ENCODE peak calls at places on chromosomes 1 and 21, in nine cellular contexts. One of them, this sample, is unnamed.

GRCh38 chr1:41385398-41386189 is 24.4 kb downstream of the FOXO6 start:
- DNase-seq in dorsolateral prefrontal cortex: no peak
- DNase-seq in endothelial cell: no peak
- DNase-seq in left ventricle myocardium inferior: no peak
- DNase-seq in breast epithelium: no peak
- DNase-seq in cardiac fibroblast: no peak
- DNase-seq in uterus: no peak
- DNase-seq in cardiac muscle cell: no peak
- DNase-seq in Calu3: no peak
- DNase-seq in this sample: no peak

GRCh38 chr1:82783025-82783424 is 982.3 kb downstream of the ADGRL2 start:
- DNase-seq in endothelial cell: no peak
- DNase-seq in dorsolateral prefrontal cortex: no peak
- DNase-seq in cardiac fibroblast: no peak
- DNase-seq in cardiac muscle cell: peak
- DNase-seq in Calu3: no peak
- DNase-seq in uterus: no peak
- DNase-seq in breast epithelium: no peak
- DNase-seq in left ventricle myocardium inferior: no peak
- DNase-seq in this sample: no peak

GRCh38 chr1:178011101-178011828 is 41.4 kb upstream of the SEC16B start:
- DNase-seq in dorsolateral prefrontal cortex: no peak
- DNase-seq in breast epithelium: no peak
- DNase-seq in cardiac muscle cell: peak
- DNase-seq in Calu3: no peak
- DNase-seq in left ventricle myocardium inferior: no peak
- DNase-seq in endothelial cell: no peak
- DNase-seq in cardiac fibroblast: no peak
- DNase-seq in uterus: no peak
- DNase-seq in this sample: no peak

GRCh38 chr1:88983791-88984552 is 8.5 kb downstream of the KYAT3 start:
- DNase-seq in cardiac muscle cell: peak
- DNase-seq in breast epithelium: no peak
- DNase-seq in uterus: no peak
- DNase-seq in left ventricle myocardium inferior: no peak
- DNase-seq in dorsolateral prefrontal cortex: no peak
- DNase-seq in Calu3: no peak
- DNase-seq in cardiac fibroblast: peak
- DNase-seq in endothelial cell: no peak
- DNase-seq in this sample: no peak

GRCh38 chr1:44714944-44715571 is 15.9 kb downstream of the RNU5D-1 start:
- DNase-seq in uterus: peak
- DNase-seq in left ventricle myocardium inferior: peak
- DNase-seq in Calu3: peak
- DNase-seq in endothelial cell: peak
- DNase-seq in cardiac muscle cell: peak
- DNase-seq in dorsolateral prefrontal cortex: peak
- DNase-seq in breast epithelium: peak
- DNase-seq in cardiac fibroblast: peak
- DNase-seq in this sample: peak

GRCh38 chr1:11629184-11629583 is 25.0 kb downstream of the FBXO2 start:
- DNase-seq in Calu3: no peak
- DNase-seq in dorsolateral prefrontal cortex: no peak
- DNase-seq in endothelial cell: no peak
- DNase-seq in cardiac fibroblast: no peak
- DNase-seq in breast epithelium: no peak
- DNase-seq in left ventricle myocardium inferior: no peak
- DNase-seq in cardiac muscle cell: no peak
- DNase-seq in uterus: no peak
- DNase-seq in this sample: no peak

GRCh38 chr1:41713141-41713540 is 205.6 kb downstream of the HIVEP3 start:
- DNase-seq in Calu3: no peak
- DNase-seq in left ventricle myocardium inferior: no peak
- DNase-seq in breast epithelium: no peak
- DNase-seq in cardiac muscle cell: no peak
- DNase-seq in uterus: no peak
- DNase-seq in endothelial cell: no peak
- DNase-seq in dorsolateral prefrontal cortex: no peak
- DNase-seq in cardiac fibroblast: no peak
- DNase-seq in this sample: no peak

GRCh38 chr1:230105245-230105753 is 38.3 kb downstream of the GALNT2 start:
- DNase-seq in Calu3: no peak
- DNase-seq in cardiac fibroblast: no peak
- DNase-seq in uterus: no peak
- DNase-seq in cardiac muscle cell: no peak
- DNase-seq in left ventricle myocardium inferior: no peak
- DNase-seq in dorsolateral prefrontal cortex: no peak
- DNase-seq in breast epithelium: no peak
- DNase-seq in endothelial cell: no peak
- DNase-seq in this sample: no peak

GRCh38 chr1:158203693-158204457 is 23.2 kb downstream of the CD1D start:
- DNase-seq in endothelial cell: peak
- DNase-seq in Calu3: peak
- DNase-seq in dorsolateral prefrontal cortex: no peak
- DNase-seq in cardiac muscle cell: peak
- DNase-seq in cardiac fibroblast: peak
- DNase-seq in breast epithelium: no peak
- DNase-seq in left ventricle myocardium inferior: no peak
- DNase-seq in uterus: no peak
- DNase-seq in this sample: no peak

GRCh38 chr1:176801553-176802020 is 338.6 kb downstream of the PAPPA2 start:
- DNase-seq in endothelial cell: no peak
- DNase-seq in cardiac fibroblast: no peak
- DNase-seq in Calu3: no peak
- DNase-seq in dorsolateral prefrontal cortex: no peak
- DNase-seq in uterus: peak
- DNase-seq in cardiac muscle cell: no peak
- DNase-seq in left ventricle myocardium inferior: no peak
- DNase-seq in breast epithelium: no peak
- DNase-seq in this sample: no peak

GRCh38 chr1:21241761-21242581 is 48.3 kb downstream of the ECE1 start:
- DNase-seq in endothelial cell: no peak
- DNase-seq in cardiac fibroblast: no peak
- DNase-seq in breast epithelium: no peak
- DNase-seq in dorsolateral prefrontal cortex: no peak
- DNase-seq in Calu3: no peak
- DNase-seq in uterus: no peak
- DNase-seq in cardiac muscle cell: no peak
- DNase-seq in left ventricle myocardium inferior: no peak
- DNase-seq in this sample: no peak

GRCh38 chr1:203459671-203460201 is 15.9 kb upstream of the PRELP start:
- DNase-seq in left ventricle myocardium inferior: no peak
- DNase-seq in endothelial cell: no peak
- DNase-seq in breast epithelium: no peak
- DNase-seq in cardiac muscle cell: no peak
- DNase-seq in cardiac fibroblast: no peak
- DNase-seq in Calu3: no peak
- DNase-seq in uterus: no peak
- DNase-seq in dorsolateral prefrontal cortex: no peak
- DNase-seq in this sample: no peak

GRCh38 chr1:185074307-185074706 is 28.9 kb downstream of the RNF2 start:
- DNase-seq in endothelial cell: no peak
- DNase-seq in uterus: no peak
- DNase-seq in cardiac fibroblast: no peak
- DNase-seq in dorsolateral prefrontal cortex: no peak
- DNase-seq in breast epithelium: no peak
- DNase-seq in left ventricle myocardium inferior: no peak
- DNase-seq in cardiac muscle cell: peak
- DNase-seq in Calu3: no peak
- DNase-seq in this sample: no peak

GRCh38 chr21:46126321-46127238 is 28.7 kb downstream of the COL6A2 start:
- DNase-seq in cardiac muscle cell: no peak
- DNase-seq in cardiac fibroblast: no peak
- DNase-seq in uterus: peak
- DNase-seq in endothelial cell: peak
- DNase-seq in left ventricle myocardium inferior: no peak
- DNase-seq in Calu3: no peak
- DNase-seq in dorsolateral prefrontal cortex: peak
- DNase-seq in breast epithelium: peak
- DNase-seq in this sample: peak

GRCh38 chr1:19220991-19221390 is 10.9 kb upstream of the UBR4 start:
- DNase-seq in dorsolateral prefrontal cortex: no peak
- DNase-seq in left ventricle myocardium inferior: peak
- DNase-seq in cardiac fibroblast: peak
- DNase-seq in breast epithelium: no peak
- DNase-seq in cardiac muscle cell: peak
- DNase-seq in endothelial cell: no peak
- DNase-seq in Calu3: no peak
- DNase-seq in uterus: no peak
- DNase-seq in this sample: no peak

GRCh38 chr1:212762839-212763238 is 28.7 kb downstream of the NSL1 start:
- DNase-seq in dorsolateral prefrontal cortex: no peak
- DNase-seq in left ventricle myocardium inferior: no peak
- DNase-seq in breast epithelium: no peak
- DNase-seq in cardiac fibroblast: no peak
- DNase-seq in uterus: no peak
- DNase-seq in Calu3: no peak
- DNase-seq in endothelial cell: no peak
- DNase-seq in cardiac muscle cell: no peak
- DNase-seq in this sample: no peak

GRCh38 chr1:212759683-212760082 is 31.9 kb downstream of the NSL1 start:
- DNase-seq in Calu3: no peak
- DNase-seq in dorsolateral prefrontal cortex: no peak
- DNase-seq in cardiac fibroblast: no peak
- DNase-seq in endothelial cell: no peak
- DNase-seq in cardiac muscle cell: no peak
- DNase-seq in uterus: no peak
- DNase-seq in breast epithelium: no peak
- DNase-seq in left ventricle myocardium inferior: no peak
- DNase-seq in this sample: no peak

GRCh38 chr1:212754715-212755114 is 36.9 kb downstream of the NSL1 start:
- DNase-seq in dorsolateral prefrontal cortex: no peak
- DNase-seq in breast epithelium: no peak
- DNase-seq in left ventricle myocardium inferior: no peak
- DNase-seq in cardiac muscle cell: peak
- DNase-seq in cardiac fibroblast: peak
- DNase-seq in endothelial cell: no peak
- DNase-seq in Calu3: no peak
- DNase-seq in uterus: no peak
- DNase-seq in this sample: no peak

GRCh38 chr1:212762234-212762633 is 29.3 kb downstream of the NSL1 start:
- DNase-seq in breast epithelium: no peak
- DNase-seq in left ventricle myocardium inferior: no peak
- DNase-seq in cardiac fibroblast: no peak
- DNase-seq in endothelial cell: no peak
- DNase-seq in cardiac muscle cell: no peak
- DNase-seq in dorsolateral prefrontal cortex: no peak
- DNase-seq in uterus: no peak
- DNase-seq in Calu3: no peak
- DNase-seq in this sample: no peak

DNA sequence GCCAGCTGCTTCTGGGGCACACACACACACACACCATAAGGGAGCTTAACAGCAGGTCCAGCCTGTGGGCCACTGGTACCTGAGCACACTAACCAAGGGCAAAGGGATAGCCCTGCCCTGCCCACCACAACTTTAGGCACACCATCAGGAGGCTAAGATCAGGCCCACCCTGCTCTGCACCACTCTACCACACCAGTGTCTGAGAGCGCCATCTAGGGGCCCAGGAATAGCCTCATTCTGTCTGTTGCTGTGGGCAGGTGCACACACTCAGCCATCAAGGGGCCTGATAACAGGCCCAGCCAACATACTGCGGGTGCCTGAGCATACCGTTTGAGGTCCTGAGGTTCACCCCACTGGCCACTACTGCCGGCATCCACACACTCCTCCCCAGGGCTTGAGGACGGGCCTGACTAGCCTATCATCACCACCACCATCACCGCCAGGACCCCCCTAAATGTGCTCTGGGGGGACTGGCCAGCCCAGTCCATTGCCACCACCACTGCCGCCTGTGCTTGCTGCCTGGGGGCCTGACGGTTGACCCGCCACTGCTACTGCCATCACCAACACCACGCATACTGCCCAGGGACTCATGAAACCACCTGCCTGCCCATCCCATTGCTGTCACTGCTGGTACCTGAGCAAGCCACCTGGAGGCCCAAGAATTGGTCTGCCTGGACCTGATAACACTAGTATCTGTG is 31.3 kb downstream of the NSL1 start:
- DNase-seq in left ventricle myocardium inferior: no peak
- DNase-seq in cardiac fibroblast: no peak
- DNase-seq in endothelial cell: peak
- DNase-seq in uterus: no peak
- DNase-seq in dorsolateral prefrontal cortex: no peak
- DNase-seq in breast epithelium: no peak
- DNase-seq in Calu3: peak
- DNase-seq in cardiac muscle cell: peak
- DNase-seq in this sample: peak
- TF ChIP-seq CTCF in left ventricle myocardium inferior: no peak
- TF ChIP-seq CTCF in cardiac fibroblast: peak
- TF ChIP-seq CTCF in endothelial cell: peak
- TF ChIP-seq CTCF in uterus: no peak
- TF ChIP-seq CTCF in dorsolateral prefrontal cortex: no peak
- TF ChIP-seq CTCF in breast epithelium: no peak
- TF ChIP-seq CTCF in Calu3: peak
- TF ChIP-seq CTCF in cardiac muscle cell: peak
- TF ChIP-seq CTCF in this sample: peak

DNA sequence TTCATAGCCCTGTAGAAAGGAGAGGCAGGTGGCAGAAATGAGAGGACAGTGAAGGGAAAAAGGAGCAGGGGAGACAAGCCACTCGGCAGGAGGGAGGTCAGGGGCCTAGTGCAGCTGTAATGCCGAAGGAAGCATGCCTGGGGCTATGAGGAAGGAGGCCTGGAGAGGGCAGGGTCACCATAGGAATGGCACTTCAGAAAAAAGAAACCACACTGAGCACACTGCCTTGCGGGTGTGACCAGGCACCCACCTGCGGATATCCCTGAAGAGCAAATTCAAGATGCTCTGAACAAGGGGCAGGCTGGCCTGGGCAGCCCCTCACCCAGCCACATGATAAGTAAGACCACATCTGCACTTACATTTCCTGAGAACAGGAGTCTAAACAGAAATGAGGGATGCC is 104.7 kb downstream of the JAK1 start:
- DNase-seq in left ventricle myocardium inferior: no peak
- DNase-seq in endothelial cell: peak
- DNase-seq in uterus: no peak
- DNase-seq in breast epithelium: no peak
- DNase-seq in Calu3: peak
- DNase-seq in cardiac fibroblast: peak
- DNase-seq in dorsolateral prefrontal cortex: no peak
- DNase-seq in cardiac muscle cell: peak
- DNase-seq in this sample: peak
- TF ChIP-seq CTCF in left ventricle myocardium inferior: peak
- TF ChIP-seq CTCF in endothelial cell: no peak
- TF ChIP-seq CTCF in uterus: no peak
- TF ChIP-seq CTCF in breast epithelium: no peak
- TF ChIP-seq CTCF in Calu3: no peak
- TF ChIP-seq CTCF in cardiac fibroblast: no peak
- TF ChIP-seq CTCF in dorsolateral prefrontal cortex: peak
- TF ChIP-seq CTCF in cardiac muscle cell: peak
- TF ChIP-seq CTCF in this sample: peak

GRCh38 chr1:54614558-54614957 is 8.8 kb downstream of the FAM151A start:
- DNase-seq in endothelial cell: no peak
- DNase-seq in cardiac muscle cell: no peak
- DNase-seq in Calu3: no peak
- DNase-seq in cardiac fibroblast: no peak
- DNase-seq in uterus: peak
- DNase-seq in left ventricle myocardium inferior: no peak
- DNase-seq in breast epithelium: no peak
- DNase-seq in dorsolateral prefrontal cortex: no peak
- DNase-seq in this sample: no peak
- TF ChIP-seq CTCF in endothelial cell: no peak
- TF ChIP-seq CTCF in cardiac muscle cell: no peak
- TF ChIP-seq CTCF in Calu3: no peak
- TF ChIP-seq CTCF in cardiac fibroblast: no peak
- TF ChIP-seq CTCF in uterus: no peak
- TF ChIP-seq CTCF in left ventricle myocardium inferior: no peak
- TF ChIP-seq CTCF in breast epithelium: no peak
- TF ChIP-seq CTCF in dorsolateral prefrontal cortex: no peak
- TF ChIP-seq CTCF in this sample: no peak

GRCh38 chr1:93681095-93681548 is 515 bp downstream of the BCAR3 start:
- DNase-seq in dorsolateral prefrontal cortex: no peak
- DNase-seq in cardiac muscle cell: peak
- DNase-seq in breast epithelium: no peak
- DNase-seq in left ventricle myocardium inferior: no peak
- DNase-seq in endothelial cell: peak
- DNase-seq in uterus: no peak
- DNase-seq in cardiac fibroblast: no peak
- DNase-seq in Calu3: no peak
- DNase-seq in this sample: no peak
- TF ChIP-seq CTCF in dorsolateral prefrontal cortex: no peak
- TF ChIP-seq CTCF in cardiac muscle cell: no peak
- TF ChIP-seq CTCF in breast epithelium: no peak
- TF ChIP-seq CTCF in left ventricle myocardium inferior: no peak
- TF ChIP-seq CTCF in endothelial cell: no peak
- TF ChIP-seq CTCF in uterus: no peak
- TF ChIP-seq CTCF in cardiac fibroblast: no peak
- TF ChIP-seq CTCF in Calu3: no peak
- TF ChIP-seq CTCF in this sample: no peak

This sample was measured in Caco-2.